ENCODE peak calls at places on chromosomes 5 and 9, in nine cellular contexts. H is esophagus squamous epithelium; I is tibial artery; N is tibial nerve; G is neural progenitor cell; A is CD8-positive, alpha-beta T cell; J is left lung; Q is PC-3; C is hepatocyte. V is an unnamed sample.

GRCh38 chr5:134444941-134445471 is 33.3 kb upstream of the CDKN2AIPNL start:
- DNase-seq in H (no peak), I (no peak), N (no peak), G (no peak), A (no peak), J (no peak), Q (no peak), C (no peak), V (no peak)

GRCh38 chr5:125549322-125549871 is 803.0 kb upstream of the ZNF608 start:
- DNase-seq in H (no peak), I (no peak), N (peak; percentile 16), G (no peak), A (no peak), J (no peak), Q (no peak), C (no peak), V (no peak)

GRCh38 chr5:756865-757345 is 27.6 kb downstream of the ZDHHC11B start:
- DNase-seq in H (no peak), I (no peak), N (no peak), G (no peak), A (peak; percentile 10), J (peak; percentile 74), Q (no peak), C (peak; percentile 66), V (peak; percentile 45)

GRCh38 chr5:97208184-97208713 is 25.2 kb upstream of the RIOK2 start:
- DNase-seq in H (no peak), I (no peak), N (no peak), G (no peak), A (no peak), J (no peak), Q (no peak), C (no peak), V (no peak)

GRCh38 chr9:122329592-122329991 is 41.2 kb upstream of the PTGS1 start:
- DNase-seq in H (no peak), I (no peak), N (no peak), G (no peak), A (no peak), J (no peak), Q (no peak), C (no peak), V (no peak)

GRCh38 chr9:105858877-105859276 is 164.5 kb downstream of the TMEM38B start:
- DNase-seq in H (no peak), I (no peak), N (no peak), G (no peak), A (no peak), J (no peak), Q (no peak), C (no peak), V (no peak)

GRCh38 chr9:2723666-2724065 is 6.4 kb downstream of the KCNV2 start:
- DNase-seq in H (no peak), I (no peak), N (no peak), G (no peak), A (no peak), J (no peak), Q (no peak), C (peak; percentile 40), V (no peak)

GRCh38 chr5:169980418-169981053 is at the start of gene INSYN2B:
- DNase-seq in H (no peak), I (peak; percentile 41), N (peak; percentile 47), G (peak; percentile 93), A (no peak), J (peak; percentile 40), Q (peak; percentile 88), C (peak; percentile 88), V (peak; percentile 96)

GRCh38 chr9:100099722-100100042 is 639 bp downstream of the INVS start:
- DNase-seq in H (no peak), I (peak; percentile 27), N (no peak), G (peak; percentile 60), A (no peak), J (peak; percentile 60), Q (no peak), C (peak; percentile 57), V (no peak)

GRCh38 chr5:146805099-146805498 is 73.5 kb downstream of the PPP2R2B start:
- DNase-seq in H (no peak), I (no peak), N (no peak), G (peak; percentile 48), A (no peak), J (no peak), Q (peak; percentile 81), C (peak; percentile 28), V (no peak)

GRCh38 chr5:4362411-4362810 is 766.8 kb downstream of the IRX1 start:
- DNase-seq in H (no peak), I (no peak), N (no peak), G (no peak), A (no peak), J (no peak), Q (no peak), C (no peak), V (no peak)
- TF ChIP-seq CTCF in H (no peak), I (no peak), N (no peak), G (no peak), A (no peak), J (no peak), Q (no peak), C (no peak), V (no peak)

GRCh38 chr5:126577415-126577814 is 17.6 kb downstream of the ALDH7A1 start:
- DNase-seq in H (no peak), I (no peak), N (no peak), G (no peak), A (no peak), J (no peak), Q (no peak), C (no peak), V (no peak)

GRCh38 chr5:126576974-126577373 is 18.0 kb downstream of the ALDH7A1 start:
- DNase-seq in H (no peak), I (no peak), N (no peak), G (no peak), A (no peak), J (no peak), Q (no peak), C (no peak), V (no peak)

GRCh38 chr5:126575644-126576043 is 19.4 kb downstream of the ALDH7A1 start:
- DNase-seq in H (no peak), I (no peak), N (no peak), G (no peak), A (no peak), J (no peak), Q (no peak), C (no peak), V (no peak)

DNA sequence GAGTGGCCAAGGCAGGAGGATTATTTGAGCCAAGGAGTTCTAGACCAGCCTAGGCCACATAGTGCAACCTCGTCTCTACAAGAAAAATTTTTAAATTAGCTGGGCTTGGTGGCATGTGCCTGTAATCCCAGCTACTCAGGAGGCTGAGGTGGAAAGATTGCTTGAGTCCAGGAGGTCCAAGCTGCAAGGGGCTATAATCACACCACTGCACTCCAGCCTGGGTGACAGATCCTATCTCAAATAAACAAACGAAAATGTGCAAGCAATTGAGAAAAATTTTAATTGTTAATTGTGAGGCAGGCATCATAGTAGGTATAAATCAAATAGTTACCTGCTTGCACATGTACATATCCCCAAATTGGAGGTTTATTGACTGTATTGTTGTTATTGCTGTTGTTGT is 15.3 kb downstream of the ALDH7A1 start:
- DNase-seq in H (no peak), I (no peak), N (no peak), G (no peak), A (no peak), J (no peak), Q (no peak), C (no peak), V (no peak)
- H3K36me3 ChIP-seq in H (peaks cover 11% of the 10 kb centered on the region), I (peaks cover 47% of the 10 kb centered on the region), N (no peaks in the 10 kb centered on the region), G (peaks cover 32% of the 10 kb centered on the region), A (no peaks in the 10 kb centered on the region), J (peaks cover 65% of the 10 kb centered on the region), Q (peaks cover 21% of the 10 kb centered on the region), C (no peaks in the 10 kb centered on the region), V (peaks cover 84% of the 10 kb centered on the region)

DNA sequence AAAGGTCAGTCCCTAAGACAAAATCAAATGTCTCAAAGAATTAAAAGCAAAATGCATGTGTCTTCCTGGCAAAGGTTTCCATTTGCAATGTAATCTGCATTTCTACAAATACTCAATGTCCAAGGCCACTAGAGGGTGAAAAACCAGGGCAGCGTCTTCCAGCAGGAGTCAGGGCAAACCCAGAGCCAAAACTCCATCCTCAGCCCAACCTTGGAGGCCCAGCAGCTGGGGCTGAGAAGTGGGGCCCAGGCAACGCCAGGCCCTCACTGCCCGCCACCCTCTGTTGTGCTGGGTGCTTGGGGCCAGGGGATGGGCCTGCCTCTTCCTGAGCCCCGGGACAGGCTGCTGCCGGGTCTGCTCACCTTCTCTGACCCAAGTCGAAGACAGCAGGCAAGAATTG is 200.1 kb downstream of the PAX5 start:
- DNase-seq in H (no peak), I (no peak), N (no peak), G (peak; percentile 35), A (no peak), J (no peak), Q (no peak), C (no peak), V (peak; percentile 79)
- TF ChIP-seq CTCF in H (no peak), I (no peak), N (no peak), G (peak; percentile 30), A (no peak), J (no peak), Q (no peak), C (no peak), V (peak; percentile 67)

GRCh38 chr5:144166696-144167095 is 3.8 kb downstream of the YIPF5 start:
- DNase-seq in H (no peak), I (no peak), N (no peak), G (no peak), A (no peak), J (no peak), Q (no peak), C (no peak), V (no peak)

GRCh38 chr5:144162686-144163085 is 7.8 kb downstream of the YIPF5 start:
- DNase-seq in H (no peak), I (no peak), N (no peak), G (no peak), A (no peak), J (no peak), Q (no peak), C (no peak), V (no peak)

GRCh38 chr5:144170276-144171024 is at the start of the genes KCTD16 and YIPF5:
- DNase-seq in H (peak; percentile 61), I (peak; percentile 93), N (peak; percentile 88), G (peak; percentile 97), A (peak; percentile 96), J (peak; percentile 98), Q (peak; percentile 94), C (peak; percentile 98), V (peak; percentile 98)

GRCh38 chr5:144169904-144170275 is 569 bp downstream of the YIPF5 start:
- DNase-seq in H (no peak), I (no peak), N (no peak), G (no peak), A (no peak), J (no peak), Q (no peak), C (no peak), V (no peak)

DNA sequence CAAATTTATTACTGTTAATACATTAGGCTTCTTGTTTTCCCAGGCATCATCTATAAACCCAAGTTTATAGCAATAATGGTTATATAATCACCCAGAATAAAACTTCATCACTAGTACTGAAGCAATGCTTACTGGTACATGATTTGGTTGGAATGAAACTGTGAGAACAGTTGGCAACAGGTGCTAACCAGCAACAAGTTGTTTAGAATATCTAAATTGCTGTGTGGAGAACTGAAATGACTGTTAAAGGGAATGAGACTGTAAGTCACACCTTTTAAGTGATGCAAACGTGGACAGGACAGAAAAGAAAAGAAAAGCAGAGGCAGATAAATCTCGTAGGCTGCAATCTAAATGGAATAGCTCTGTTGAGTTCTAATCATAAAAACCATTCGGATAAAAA is 2.5 kb downstream of the YIPF5 start:
- DNase-seq in H (no peak), I (no peak), N (no peak), G (no peak), A (no peak), J (no peak), Q (no peak), C (no peak), V (no peak)
- H3K36me3 ChIP-seq in H (peaks cover 9% of the 10 kb centered on the region), I (peaks cover 15% of the 10 kb centered on the region), N (no peaks in the 10 kb centered on the region), G (peaks cover 10% of the 10 kb centered on the region), A (peaks cover 25% of the 10 kb centered on the region), J (peaks cover 40% of the 10 kb centered on the region), Q (peaks cover 20% of the 10 kb centered on the region), C (no peaks in the 10 kb centered on the region), V (peaks cover 52% of the 10 kb centered on the region)

GRCh38 chr5:138463335-138464017 is 1.8 kb upstream of the EGR1 start:
- DNase-seq in H (no peak), I (no peak), N (peak; percentile 14), G (peak; percentile 60), A (no peak), J (no peak), Q (no peak), C (peak; percentile 49), V (peak; percentile 65)
- TF ChIP-seq CTCF in H (no peak), I (no peak), N (no peak), G (no peak), A (no peak), J (no peak), Q (no peak), C (no peak), V (no peak)